ENCODE peak calls at places on chromosomes 13 and 19, in four cellular contexts. O is esophagus squamous epithelium, N is cardiac muscle cell, M is heart left ventricle. S is an unnamed sample. For H3K36me3, the result is how much of the 10 kb centered on the place peaks cover.

GRCh38 chr19:38666662-38667448 is 19.4 kb downstream of the ACTN4 start:
- DNase-seq in O (no peak), N (peak), M (peak), S (peak)

GRCh38 chr19:38142176-38143035 is 81.6 kb downstream of the DPF1 start:
- DNase-seq in O (no peak), N (peak), M (peak), S (no peak)

GRCh38 chr13:97434417-97435296 is 688 bp downstream of the RAP2A start:
- DNase-seq in O (peak), N (peak), M (peak), S (peak)

GRCh38 chr13:56351041-56351440 is 789.7 kb upstream of the PRR20A start:
- DNase-seq in O (no peak), N (peak), M (no peak), S (no peak)

GRCh38 chr19:48344892-48345291 is 18.8 kb downstream of the TMEM143 start:
- DNase-seq in O (no peak), N (no peak), M (no peak), S (no peak)

GRCh38 chr19:6738726-6739389 is 622 bp upstream of the TRIP10 start:
- DNase-seq in O (no peak), N (peak), M (peak), S (no peak)

GRCh38 chr19:55711719-55712118 is 26.5 kb downstream of the NLRP9 start:
- DNase-seq in O (no peak), N (no peak), M (no peak), S (no peak)

GRCh38 chr19:13633109-13633508 is 126.8 kb upstream of the CACNA1A start:
- DNase-seq in O (no peak), N (peak), M (no peak), S (no peak)

GRCh38 chr19:33767898-33768413 is 28.7 kb upstream of the KCTD15 start:
- DNase-seq in O (no peak), N (peak), M (no peak), S (no peak)

GRCh38 chr19:11736696-11737095 is 2.0 kb downstream of the ZNF823 start:
- DNase-seq in O (no peak), N (no peak), M (peak), S (no peak)

GRCh38 chr19:37955986-37956385 is 49.0 kb downstream of the SIPA1L3 start:
- DNase-seq in O (no peak), N (no peak), M (no peak), S (no peak)

GRCh38 chr13:84126671-84127171 is 244.4 kb upstream of the SLITRK1 start:
- DNase-seq in O (no peak), N (peak), M (no peak), S (peak)

GRCh38 chr19:18939922-18940775 is 868 bp downstream of the HOMER3 start:
- DNase-seq in O (no peak), N (peak), M (peak), S (peak)

GRCh38 chr19:7699422-7700127 is 2.4 kb downstream of the FCER2 start:
- DNase-seq in O (no peak), N (no peak), M (no peak), S (no peak)

GRCh38 chr13:76828316-76828741 is 57.9 kb downstream of the KCTD12 start:
- DNase-seq in O (no peak), N (no peak), M (no peak), S (no peak)

GRCh38 chr19:6023085-6023682 is 45.2 kb upstream of the RANBP3 start:
- DNase-seq in O (no peak), N (no peak), M (no peak), S (peak)

GRCh38 chr13:98482476-98483444 is 94.1 kb downstream of the STK24 start:
- DNase-seq in O (no peak), N (peak), M (peak), S (peak)

GRCh38 chr19:33887891-33888290 is 91.2 kb downstream of the KCTD15 start:
- DNase-seq in O (no peak), N (no peak), M (no peak), S (peak)

GRCh38 chr13:30884543-30884942 is 21.5 kb upstream of the MEDAG start:
- DNase-seq in O (no peak), N (no peak), M (no peak), S (no peak)

GRCh38 chr19:4069331-4069959 is 2.7 kb upstream of the ZBTB7A start:
- DNase-seq in O (no peak), N (no peak), M (no peak), S (peak)

GRCh38 chr19:2167896-2168618 is 4.3 kb downstream of the DOT1L start:
- DNase-seq in O (peak), N (peak), M (peak), S (peak)

GRCh38 chr19:2440515-2440914 is 13.1 kb upstream of the TIMM13 start:
- DNase-seq in O (no peak), N (no peak), M (no peak), S (no peak)

GRCh38 chr13:34926513-34926912 is 15.6 kb upstream of the NBEA start:
- DNase-seq in O (no peak), N (peak), M (no peak), S (no peak)

GRCh38 chr19:38831142-38831605 is 420 bp downstream of the ECH1 start:
- DNase-seq in O (no peak), N (peak), M (peak), S (peak)

GRCh38 chr13:67232384-67232783 is 2.2 kb upstream of the PCDH9 start:
- DNase-seq in O (no peak), N (no peak), M (no peak), S (no peak)

GRCh38 chr13:67238861-67239260 is 8.7 kb upstream of the PCDH9 start:
- DNase-seq in O (no peak), N (no peak), M (no peak), S (no peak)

GRCh38 chr13:67231481-67231940 is 1.4 kb upstream of the PCDH9 start:
- DNase-seq in O (no peak), N (peak), M (no peak), S (no peak)

GRCh38 chr13:67238277-67238859 is 8.2 kb upstream of the PCDH9 start:
- DNase-seq in O (no peak), N (peak), M (no peak), S (no peak)

DNA sequence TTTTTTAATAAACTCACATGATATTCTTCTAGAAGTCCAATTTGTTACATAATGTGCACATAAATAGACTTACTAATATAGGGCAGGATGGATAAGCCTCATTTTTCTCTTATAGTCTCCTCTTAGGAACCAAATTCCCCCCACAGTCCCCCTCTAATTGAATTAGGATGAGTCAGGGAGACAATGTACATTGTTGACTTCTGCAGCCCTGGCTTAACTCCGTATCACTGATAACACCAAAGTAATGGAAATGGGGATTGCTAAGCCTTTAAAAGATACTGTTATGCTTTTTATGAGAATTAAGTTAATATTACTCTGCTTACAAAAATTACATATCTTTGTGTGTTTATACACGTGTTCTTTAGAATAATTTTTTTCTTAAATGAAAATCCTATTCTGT is 5.1 kb upstream of the PCDH9 start:
- DNase-seq in O (no peak), N (no peak), M (no peak), S (no peak)
- H3K36me3 ChIP-seq in O (under half), N (under half), M (under half), S (under half)

GRCh38 chr19:28456708-28457320 is 756.1 kb downstream of the UQCRFS1 start:
- DNase-seq in O (no peak), N (no peak), M (no peak), S (no peak)
- H3K27ac ChIP-seq in O (no peak), N (no peak), M (no peak), S (no peak)

GRCh38 chr19:17158584-17158983 is 56.6 kb upstream of the USE1 start:
- DNase-seq in O (no peak), N (no peak), M (no peak), S (no peak)

GRCh38 chr19:17159466-17160393 is 55.4 kb upstream of the USE1 start:
- DNase-seq in O (no peak), N (no peak), M (no peak), S (no peak)

GRCh38 chr19:17163652-17164051 is 51.5 kb upstream of the USE1 start:
- DNase-seq in O (no peak), N (no peak), M (no peak), S (no peak)

GRCh38 chr19:17162580-17162979 is 52.6 kb upstream of the USE1 start:
- DNase-seq in O (no peak), N (no peak), M (no peak), S (no peak)

GRCh38 chr19:17160908-17161307 is 54.2 kb upstream of the USE1 start:
- DNase-seq in O (no peak), N (no peak), M (no peak), S (no peak)
- H3K36me3 ChIP-seq in O (under half), N (under half), M (under half), S (under half)

GRCh38 chr19:16324384-16325160 is at the start of gene KLF2:
- DNase-seq in O (peak), N (peak), M (peak), S (peak)

GRCh38 chr19:16326401-16327130 is 1.9 kb downstream of the KLF2 start:
- DNase-seq in O (no peak), N (no peak), M (peak), S (no peak)

GRCh38 chr19:16325671-16326400 is 1.2 kb downstream of the KLF2 start:
- DNase-seq in O (no peak), N (peak), M (peak), S (peak)

GRCh38 chr19:16324064-16324383 is 602 bp upstream of the KLF2 start:
- DNase-seq in O (no peak), N (no peak), M (no peak), S (no peak)

DNA sequence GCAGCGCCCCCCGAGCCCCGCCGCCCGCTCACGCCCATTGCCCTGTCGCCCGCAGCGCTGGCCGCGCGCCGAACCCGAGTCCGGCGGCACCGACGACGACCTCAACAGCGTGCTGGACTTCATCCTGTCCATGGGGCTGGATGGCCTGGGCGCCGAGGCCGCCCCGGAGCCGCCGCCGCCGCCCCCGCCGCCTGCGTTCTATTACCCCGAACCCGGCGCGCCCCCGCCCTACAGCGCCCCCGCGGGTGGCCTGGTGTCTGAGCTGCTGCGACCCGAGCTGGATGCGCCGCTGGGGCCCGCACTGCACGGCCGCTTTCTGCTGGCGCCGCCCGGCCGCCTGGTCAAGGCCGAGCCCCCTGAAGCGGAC is 518 bp downstream of the KLF2 start:
- DNase-seq in O (no peak), N (peak), M (peak), S (no peak)
- H3K27ac ChIP-seq in O (peak), N (peak), M (peak), S (peak)

S was measured in aorta.